ENCODE peak calls at places on chromosomes 12 and 14, in five cellular contexts. P, W, G, C and A are unnamed samples.

GRCh38 chr12:101076940-101077351 is 133.1 kb downstream of the SLC5A8 start:
- DNase-seq in P (no peak), W (no peak), G (no peak), C (no peak), A (no peak)

GRCh38 chr12:101087903-101088302 is 122.1 kb downstream of the SLC5A8 start:
- DNase-seq in P (no peak), W (no peak), G (no peak), C (no peak), A (no peak)

GRCh38 chr12:132593938-132594358 is 16.4 kb downstream of the LRCOL1 start:
- DNase-seq in P (peak), W (peak), G (peak), C (peak), A (peak)

GRCh38 chr14:82872494-82872893 is 1338.8 kb upstream of the SEL1L start:
- DNase-seq in P (no peak), W (no peak), G (no peak), C (no peak), A (no peak)

GRCh38 chr12:11174022-11174421 is 3.0 kb downstream of the SMIM10L1 start:
- DNase-seq in P (no peak), W (no peak), G (no peak), C (no peak), A (no peak)

GRCh38 chr14:89042021-89042420 is 217.6 kb downstream of the TTC8 start:
- DNase-seq in P (no peak), W (no peak), G (no peak), C (no peak), A (no peak)

GRCh38 chr12:89069431-89069830 is 282.9 kb downstream of the DUSP6 start:
- DNase-seq in P (no peak), W (no peak), G (no peak), C (no peak), A (no peak)

GRCh38 chr12:115467531-115467930 is 783.6 kb upstream of the TBX3 start:
- DNase-seq in P (no peak), W (no peak), G (no peak), C (no peak), A (no peak)

GRCh38 chr12:108616941-108617858 is 16.5 kb downstream of the SELPLG start:
- DNase-seq in P (no peak), W (no peak), G (no peak), C (peak), A (no peak)

GRCh38 chr12:92108651-92109050 is 37.0 kb downstream of the BTG1 start:
- DNase-seq in P (no peak), W (no peak), G (no peak), C (no peak), A (no peak)

GRCh38 chr12:95693689-95694088 is 96.9 kb downstream of the NTN4 start:
- DNase-seq in P (no peak), W (no peak), G (no peak), C (no peak), A (no peak)

GRCh38 chr12:110171186-110171538 is 47.0 kb downstream of the IFT81 start:
- DNase-seq in P (no peak), W (no peak), G (no peak), C (no peak), A (no peak)

GRCh38 chr12:132689227-132689626 is 1.8 kb downstream of the PXMP2 start:
- DNase-seq in P (no peak), W (no peak), G (peak), C (peak), A (no peak)

GRCh38 chr12:116820077-116820656 is 61.1 kb downstream of the HRK start:
- DNase-seq in P (no peak), W (no peak), G (no peak), C (no peak), A (no peak)

GRCh38 chr14:99427632-99428315 is 52.9 kb downstream of the SETD3 start:
- DNase-seq in P (no peak), W (no peak), G (no peak), C (no peak), A (no peak)

GRCh38 chr14:30240685-30241084 is 313.0 kb upstream of the PRKD1 start:
- DNase-seq in P (no peak), W (no peak), G (no peak), C (no peak), A (no peak)

GRCh38 chr12:67446716-67447115 is 177.6 kb downstream of the CAND1 start:
- DNase-seq in P (no peak), W (no peak), G (no peak), C (no peak), A (no peak)

GRCh38 chr12:78018939-78019338 is 188.2 kb downstream of the NAV3 start:
- DNase-seq in P (no peak), W (no peak), G (no peak), C (no peak), A (no peak)

GRCh38 chr12:79071498-79071897 is 206.9 kb downstream of the SYT1 start:
- DNase-seq in P (no peak), W (no peak), G (no peak), C (no peak), A (no peak)

GRCh38 chr12:13980548-13981295 is 680 bp downstream of the GRIN2B start:
- DNase-seq in P (no peak), W (no peak), G (no peak), C (no peak), A (no peak)

GRCh38 chr14:69980457-69981414 is 101.5 kb downstream of the SMOC1 start:
- DNase-seq in P (peak), W (no peak), G (no peak), C (no peak), A (no peak)

GRCh38 chr12:105480162-105480561 is 149.7 kb downstream of the C12orf75 start:
- DNase-seq in P (no peak), W (no peak), G (no peak), C (no peak), A (no peak)

GRCh38 chr14:63287661-63288483 is 30.9 kb downstream of the GPHB5 start:
- DNase-seq in P (no peak), W (no peak), G (no peak), C (no peak), A (no peak)

GRCh38 chr12:6827437-6827894 is 741 bp upstream of the P3H3 start:
- DNase-seq in P (peak), W (peak), G (peak), C (peak), A (peak)
- TF ChIP-seq POLR2A in P (peak), W (no peak), G (no peak), C (no peak), A (no peak)

DNA sequence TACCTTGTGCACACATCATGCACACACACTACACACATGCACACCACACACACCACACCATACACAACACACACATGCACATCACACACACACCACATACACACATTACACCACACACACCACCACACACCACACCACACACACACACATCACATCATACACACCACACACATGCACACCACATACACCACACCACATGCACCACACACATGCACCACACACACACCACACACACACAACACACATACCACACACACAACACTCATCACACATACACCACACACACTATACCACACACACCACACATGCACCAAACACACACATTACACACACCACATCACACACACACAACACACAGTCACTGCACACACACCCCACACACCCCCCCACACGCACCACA is 38.1 kb downstream of the SDR9C7 start:
- DNase-seq in P (no peak), W (no peak), G (no peak), C (no peak), A (no peak)
- TF ChIP-seq POLR2A in P (no peak), W (no peak), G (no peak), C (no peak), A (no peak)

DNA sequence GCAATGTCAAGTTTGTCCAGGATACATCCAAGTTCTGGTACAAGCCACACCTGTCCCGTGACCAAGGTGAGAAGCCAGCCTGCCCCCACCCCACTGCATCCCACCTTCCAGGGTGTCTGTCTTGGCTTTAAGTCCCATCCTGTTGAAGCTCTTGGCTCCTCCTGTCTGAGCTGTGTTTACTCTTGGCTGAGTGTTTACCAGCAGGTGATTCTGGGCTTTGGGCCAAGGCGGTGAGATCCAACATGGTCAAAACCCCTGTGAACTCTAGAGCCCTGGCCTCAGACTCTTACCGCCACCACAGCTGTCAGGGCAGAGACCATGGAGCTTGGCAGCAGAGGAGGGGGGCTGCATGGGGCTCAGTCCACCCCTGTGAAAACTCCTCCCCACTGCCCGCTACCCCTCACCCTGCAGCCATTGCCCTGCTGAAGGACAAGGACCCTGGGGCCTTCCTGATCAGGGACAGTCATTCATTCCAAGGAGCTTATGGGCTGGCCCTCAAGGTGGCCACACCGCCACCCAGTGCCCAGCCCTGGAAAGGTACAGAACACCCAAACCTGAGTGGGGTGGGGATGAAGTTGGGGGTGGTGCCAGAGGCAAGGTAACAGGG is 11.6 kb downstream of the TNS2 start:
- DNase-seq in P (peak), W (peak), G (peak), C (peak), A (peak)
- TF ChIP-seq POLR2A in P (no peak), W (no peak), G (peak), C (no peak), A (no peak)

DNA sequence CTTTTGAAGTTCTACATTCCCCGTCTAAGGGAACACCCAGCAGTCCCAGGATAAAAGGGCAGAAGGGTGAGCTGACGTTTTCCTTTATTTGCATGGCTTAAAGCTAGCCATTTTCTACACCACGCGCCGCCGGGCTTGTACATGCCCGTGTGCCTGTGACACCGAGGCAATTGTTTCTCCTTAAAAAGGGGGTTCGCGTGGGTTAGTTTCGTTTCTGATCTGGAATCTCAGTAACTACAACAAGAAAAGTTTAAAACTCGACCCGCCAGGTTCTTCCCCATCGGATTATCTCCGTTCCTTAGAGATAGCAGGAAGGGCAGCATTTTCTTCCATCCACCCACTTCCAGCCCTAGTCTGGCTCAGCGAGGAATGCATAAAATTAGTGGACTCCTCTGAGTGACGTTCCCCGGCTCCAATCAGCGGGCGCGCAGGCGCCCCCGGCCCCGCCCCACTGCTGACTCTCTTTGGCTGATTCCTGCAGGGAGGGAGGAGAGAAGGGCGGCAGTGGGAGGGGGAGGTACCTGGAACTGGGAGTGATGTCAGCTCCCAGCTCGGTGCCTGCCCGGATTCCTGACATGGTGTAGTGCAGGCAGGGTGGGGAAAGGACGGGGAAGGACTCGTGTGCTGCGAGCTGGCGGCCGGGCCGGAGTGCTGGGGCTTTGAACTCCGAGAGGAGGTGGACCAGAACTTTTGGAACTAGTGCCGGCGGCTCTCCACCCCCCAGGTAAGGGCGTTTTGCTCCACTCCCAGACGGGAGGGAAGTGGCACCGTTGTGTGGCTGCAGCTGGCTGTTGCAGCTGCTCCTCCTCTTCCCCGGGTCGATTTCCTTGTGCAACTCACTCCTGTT is at the start of gene PPFIBP1:
- DNase-seq in P (peak), W (peak), G (peak), C (peak), A (peak)
- TF ChIP-seq POLR2A in P (peak), W (peak), G (peak), C (peak), A (peak)

GRCh38 chr14:51848120-51848519 is 12.3 kb upstream of the GNG2 start:
- DNase-seq in P (no peak), W (no peak), G (no peak), C (no peak), A (no peak)

GRCh38 chr14:51849095-51849494 is 11.3 kb upstream of the GNG2 start:
- DNase-seq in P (no peak), W (no peak), G (no peak), C (no peak), A (no peak)

GRCh38 chr14:51845811-51846210 is 14.6 kb upstream of the GNG2 start:
- DNase-seq in P (no peak), W (no peak), G (no peak), C (no peak), A (no peak)

GRCh38 chr14:51847489-51847796 is 13.0 kb upstream of the GNG2 start:
- DNase-seq in P (no peak), W (no peak), G (no peak), C (no peak), A (no peak)

GRCh38 chr14:51846631-51847488 is 13.6 kb upstream of the GNG2 start:
- DNase-seq in P (no peak), W (peak), G (no peak), C (peak), A (peak)
- TF ChIP-seq POLR2A in P (no peak), W (no peak), G (no peak), C (peak), A (no peak)